ENCODE peak calls at places on chromosomes 3 and 15, in seven cellular contexts. T is NCI-H1105 treated with DMSO at 0.1 percent for 48 hours; C is stimulated activated CD4-positive, alpha-beta T cell treated with anti-CD3 and anti-CD28 coated beads, Interleukin-1b, Interleukin-23, amount 100 ng/mL, for 4 hours; X is DND-41; H is HT1080; L is activated CD4-positive, CD25-positive, alpha-beta regulatory T cell treated with anti-CD3 and anti-CD28 coated beads, Interleukin-2, amount 50 U/mL, for 72 hours; U is AG09309. O is an unnamed sample.

GRCh38 chr3:149375164-149375823 is 2.2 kb downstream of the TM4SF1 start:
- DNase-seq in T (no peak), X (no peak), H (peak), U (no peak), C (no peak), L (no peak), O (no peak)

GRCh38 chr3:123448503-123449091 is at the start of gene ADCY5:
- DNase-seq in L (peak), X (no peak), T (peak), H (no peak), C (no peak), U (no peak), O (peak)

GRCh38 chr15:37102315-37103021 is 2.1 kb upstream of the MEIS2 start:
- DNase-seq in T (no peak), X (no peak), L (no peak), H (peak), C (no peak), U (no peak), O (no peak)

GRCh38 chr3:86388848-86389247 is 602.1 kb downstream of the VGLL3 start:
- DNase-seq in U (no peak), T (no peak), L (no peak), H (no peak), C (no peak), X (no peak), O (no peak)

GRCh38 chr15:43185161-43186002 is at the start of gene CCNDBP1:
- DNase-seq in H (peak), T (peak), L (peak), C (peak), X (peak), U (peak), O (peak)

GRCh38 chr15:39807791-39808190 is 25.1 kb upstream of the FSIP1 start:
- DNase-seq in C (no peak), X (no peak), H (no peak), T (no peak), U (no peak), L (no peak), O (no peak)

GRCh38 chr15:79058260-79058850 is 32.2 kb downstream of the RASGRF1 start:
- DNase-seq in T (no peak), C (no peak), H (no peak), X (no peak), U (no peak), L (no peak), O (no peak)

GRCh38 chr3:18870642-18871041 is 277.7 kb upstream of the KCNH8 start:
- DNase-seq in L (no peak), T (no peak), U (no peak), C (no peak), H (no peak), X (no peak), O (no peak)

GRCh38 chr3:66041116-66041515 is 2.4 kb upstream of the MAGI1 start:
- DNase-seq in X (no peak), U (peak), H (peak), T (no peak), C (no peak), L (no peak), O (no peak)

GRCh38 chr3:30227571-30228301 is 378.7 kb upstream of the TGFBR2 start:
- DNase-seq in U (peak), T (no peak), C (no peak), X (no peak), L (no peak), H (peak), O (no peak)

GRCh38 chr15:94441782-94442181 is 210.4 kb downstream of the MCTP2 start:
- DNase-seq in L (no peak), C (no peak), H (no peak), T (no peak), U (no peak), X (no peak), O (no peak)

GRCh38 chr3:43417133-43417532 is 130.8 kb downstream of the SNRK start:
- DNase-seq in H (no peak), C (no peak), L (no peak), U (no peak), T (no peak), X (no peak), O (no peak)

GRCh38 chr15:74318376-74319137 is 48.9 kb downstream of the CYP11A1 start:
- DNase-seq in X (no peak), L (no peak), T (peak), C (no peak), H (no peak), U (no peak), O (no peak)

GRCh38 chr3:105281989-105282388 is 84.7 kb upstream of the ALCAM start:
- DNase-seq in C (no peak), H (no peak), U (no peak), X (no peak), L (no peak), T (no peak), O (no peak)

GRCh38 chr3:128698211-128699011 is 27.6 kb upstream of the RAB7A start:
- DNase-seq in L (no peak), T (no peak), H (no peak), U (no peak), X (no peak), C (no peak), O (peak)

GRCh38 chr15:66986951-66987350 is 78.5 kb upstream of the SMAD3 start:
- DNase-seq in L (no peak), H (no peak), X (no peak), C (no peak), U (no peak), T (no peak), O (no peak)

GRCh38 chr3:52025453-52025852 is 29.8 kb upstream of the RPL29 start:
- DNase-seq in U (no peak), H (no peak), L (no peak), T (no peak), X (no peak), C (no peak), O (no peak)

GRCh38 chr3:17639765-17640164 is 102.7 kb downstream of the TBC1D5 start:
- DNase-seq in C (no peak), L (no peak), H (peak), T (no peak), X (no peak), U (peak), O (no peak)

O was measured in germinal center.